ENCODE peak calls at places on chromosomes 4 and X, in nine cellular contexts. E is HepG2; Q is CD8-positive, alpha-beta T cell; S is IMR-90; C is tibial artery; N is adrenal gland; U is sigmoid colon; Z is cardiac muscle cell; Y is endodermal cell. T is an unnamed sample. For H3K9me3, the result is how much of the 10 kb centered on the place peaks cover.

GRCh38 chrX:22116585-22117546 is 84.7 kb downstream of the PHEX start:
- DNase-seq in E (no peak), Q (no peak), S (no peak), C (no peak), N (no peak), U (no peak), Z (no peak), Y (no peak), T (no peak)

GRCh38 chr4:23981328-23981727 is 91.5 kb upstream of the PPARGC1A start:
- DNase-seq in E (no peak), Q (no peak), S (peak), C (no peak), N (no peak), U (no peak), Z (no peak), Y (no peak), T (no peak)

GRCh38 chr4:4386296-4386735 is 586 bp upstream of the NSG1 start:
- DNase-seq in E (no peak), Q (peak), S (no peak), C (no peak), N (no peak), U (peak), Z (peak), Y (peak), T (peak)

GRCh38 chr4:94766856-94767255 is 9.1 kb downstream of the BMPR1B start:
- DNase-seq in E (no peak), Q (no peak), S (peak), C (no peak), N (no peak), U (no peak), Z (no peak), Y (no peak), T (no peak)

GRCh38 chr4:56655209-56655626 is 25.9 kb downstream of the HOPX start:
- DNase-seq in E (no peak), Q (peak), S (peak), C (no peak), N (no peak), U (peak), Z (peak), Y (peak), T (peak)

GRCh38 chrX:50648151-50648550 is 165.8 kb downstream of the SHROOM4 start:
- DNase-seq in E (no peak), Q (no peak), S (peak), C (no peak), N (no peak), U (no peak), Z (no peak), Y (no peak), T (no peak)

GRCh38 chrX:77622672-77623071 is 163.3 kb downstream of the ATRX start:
- DNase-seq in E (no peak), Q (no peak), S (no peak), C (no peak), N (no peak), U (no peak), Z (no peak), Y (no peak), T (no peak)

GRCh38 chrX:15451913-15452312 is 41.2 kb downstream of the PIR start:
- DNase-seq in E (no peak), Q (no peak), S (peak), C (peak), N (peak), U (peak), Z (no peak), Y (no peak), T (no peak)

GRCh38 chrX:136622568-136622967 is 25.4 kb upstream of the CD40LG start:
- DNase-seq in E (no peak), Q (no peak), S (no peak), C (no peak), N (no peak), U (no peak), Z (no peak), Y (no peak), T (no peak)

GRCh38 chrX:952816-953215 is 259.6 kb downstream of the CRLF2 start:
- DNase-seq in E (no peak), Q (no peak), S (no peak), C (no peak), N (no peak), U (no peak), Z (no peak), Y (no peak), T (no peak)

GRCh38 chr4:73917081-73917501 is 47.9 kb downstream of the CXCL1 start:
- DNase-seq in E (no peak), Q (no peak), S (peak), C (no peak), N (no peak), U (no peak), Z (no peak), Y (no peak), T (no peak)
- TF ChIP-seq CTCF in E (no peak), Q (no peak), S (no peak), C (no peak), N (no peak), U (no peak), Z (no peak), Y (no peak), T (no peak)

DNA sequence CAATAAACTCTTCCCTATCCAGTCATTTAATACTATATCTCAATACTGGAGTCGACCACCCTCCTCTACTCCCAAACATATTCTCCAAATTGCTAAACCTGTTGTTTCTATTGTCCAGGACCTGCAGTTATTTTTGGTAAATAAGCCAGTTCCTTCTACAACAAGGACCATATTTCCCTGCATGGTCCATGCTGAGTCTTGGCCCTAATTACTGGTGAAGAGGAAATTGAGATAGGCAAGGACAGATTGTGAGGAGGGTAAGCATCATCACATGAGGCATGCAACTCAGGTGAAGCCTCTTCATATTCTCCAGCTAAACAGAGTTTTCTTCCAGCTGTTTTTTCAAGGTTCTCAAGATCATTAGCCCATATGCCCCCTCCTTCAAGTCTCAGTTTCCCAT is 1193.6 kb downstream of the RAPGEF2 start:
- DNase-seq in E (no peak), Q (no peak), S (no peak), C (no peak), N (no peak), U (no peak), Z (no peak), Y (no peak), T (no peak)
- H3K9me3 ChIP-seq in E (under half), Q (under half), S (under half), C (under half), N (under half), U (under half), Z (under half), Y (under half), T (under half)

GRCh38 chr4:150145090-150145949 is 67.1 kb downstream of the DCLK2 start:
- DNase-seq in E (no peak), Q (no peak), S (peak), C (no peak), N (no peak), U (no peak), Z (no peak), Y (peak), T (no peak)
- TF ChIP-seq CTCF in E (no peak), Q (no peak), S (peak), C (no peak), N (no peak), U (no peak), Z (no peak), Y (peak), T (no peak)

DNA sequence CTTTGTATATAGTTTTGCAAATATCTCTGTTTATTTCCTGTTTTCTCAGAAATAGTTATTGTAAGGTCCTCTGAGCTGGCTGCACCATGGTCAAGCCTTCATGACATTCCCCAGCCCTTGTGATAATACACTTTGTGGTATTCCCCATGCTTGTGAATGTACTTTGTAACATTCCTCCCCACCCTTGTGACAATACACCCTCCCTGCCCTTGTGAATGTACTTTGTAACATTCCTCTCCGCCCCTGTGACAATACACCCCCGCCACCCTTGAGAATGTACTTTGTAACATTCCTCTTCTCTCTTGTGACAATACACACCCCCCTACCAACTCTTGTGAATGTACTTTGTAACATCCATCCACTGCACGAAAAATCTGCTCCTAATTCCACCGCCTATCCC is 530.7 kb downstream of the CENPC start:
- DNase-seq in E (peak), Q (no peak), S (no peak), C (no peak), N (no peak), U (no peak), Z (no peak), Y (peak), T (no peak)
- H3K9me3 ChIP-seq in E (half or more), Q (under half), S (under half), C (under half), N (under half), U (under half), Z (under half), Y (under half), T (under half)

GRCh38 chrX:150763810-150764209 is 70.6 kb downstream of the MTMR1 start:
- DNase-seq in E (no peak), Q (no peak), S (no peak), C (no peak), N (no peak), U (no peak), Z (no peak), Y (peak), T (no peak)
- TF ChIP-seq CTCF in E (no peak), Q (no peak), S (no peak), C (no peak), N (no peak), U (no peak), Z (no peak), Y (no peak), T (no peak)

GRCh38 chr4:577499-578450 is 1.7 kb upstream of the TMEM271 start:
- DNase-seq in E (peak), Q (no peak), S (no peak), C (no peak), N (no peak), U (no peak), Z (no peak), Y (peak), T (no peak)
- H3K9me3 ChIP-seq in E (under half), Q (under half), S (under half), C (under half), N (under half), U (under half), Z (under half), Y (under half), T (under half)